ENCODE peak calls at places on chromosomes 12 and 14, in nine cellular contexts. S is nephron progenitor cell, P is GM04504, C is astrocyte of the hippocampus, A is IMR-90, X is activated T-helper 1 cell treated with Interleukin-2 at 50 U/mL for 16 hours, G is cerebellar cortex, W is pancreas, N is psoas muscle. D is an unnamed sample.

GRCh38 chr12:28610401-28611114 is 420.3 kb downstream of the CCDC91 start:
- DNase-seq in A (no peak), C (peak; percentile 5), S (no peak), W (no peak), X (no peak), N (no peak), P (no peak), G (no peak), D (no peak)

GRCh38 chr12:38669530-38669929 is 235.9 kb downstream of the CPNE8 start:
- DNase-seq in X (no peak), A (no peak), W (no peak), C (no peak), P (no peak), G (no peak), S (no peak), N (no peak), D (no peak)

GRCh38 chr12:12048266-12048665 is 22.5 kb upstream of the BCL2L14 start:
- DNase-seq in X (no peak), N (no peak), P (no peak), C (no peak), G (no peak), A (no peak), W (no peak), S (no peak), D (no peak)

GRCh38 chr12:125110641-125111360 is 45.6 kb downstream of the AACS start:
- DNase-seq in A (peak; percentile 74), C (peak; percentile 43), P (peak; percentile 21), G (no peak), S (no peak), N (no peak), X (no peak), W (no peak), D (no peak)

GRCh38 chr12:129673807-129674206 is 230.0 kb downstream of the TMEM132D start:
- DNase-seq in C (no peak), P (no peak), G (no peak), A (no peak), S (no peak), N (no peak), W (no peak), X (no peak), D (no peak)

GRCh38 chr14:31106768-31107167 is 80.6 kb upstream of the STRN3 start:
- DNase-seq in W (no peak), A (peak; percentile 56), S (no peak), P (no peak), C (no peak), G (no peak), N (no peak), X (no peak), D (no peak)

GRCh38 chr14:88995437-88996198 is 171.2 kb downstream of the TTC8 start:
- DNase-seq in S (no peak), G (no peak), W (no peak), N (no peak), X (no peak), P (peak; percentile 92), A (peak; percentile 94), C (peak; percentile 48), D (no peak)

GRCh38 chr14:104827173-104828055 is 26.5 kb downstream of the ZBTB42 start:
- DNase-seq in X (peak; percentile 28), C (peak; percentile 70), S (peak; percentile 73), P (no peak), N (no peak), G (peak; percentile 36), A (peak; percentile 32), W (peak; percentile 44), D (no peak)

GRCh38 chr12:113145720-113146551 is 3.6 kb upstream of the CFAP73 start:
- DNase-seq in X (no peak), A (no peak), C (no peak), W (no peak), S (no peak), G (no peak), N (no peak), P (no peak), D (no peak)

GRCh38 chr12:130838951-130839769 is at the start of gene STX2:
- DNase-seq in W (peak; percentile 83), C (peak; percentile 96), X (peak; percentile 91), G (peak; percentile 74), S (peak; percentile 94), N (peak; percentile 88), A (peak; percentile 74), P (peak; percentile 58), D (peak; percentile 75)

GRCh38 chr12:62123721-62124203 is 136.4 kb upstream of the USP15 start:
- DNase-seq in N (no peak), A (peak; percentile 56), G (peak; percentile 31), W (peak; percentile 5), X (no peak), P (peak; percentile 9), C (peak; percentile 61), S (peak; percentile 59), D (peak; percentile 14)

GRCh38 chr12:132597333-132598283 is 12.8 kb downstream of the LRCOL1 start:
- DNase-seq in G (peak; percentile 34), W (no peak), S (peak; percentile 72), N (no peak), C (peak; percentile 98), X (no peak), A (peak; percentile 23), P (peak; percentile 17), D (no peak)

GRCh38 chr12:53585726-53586125 is 40.5 kb downstream of the ATF7 start:
- DNase-seq in A (no peak), P (no peak), X (no peak), G (peak; percentile 66), N (no peak), S (no peak), C (no peak), W (no peak), D (no peak)

GRCh38 chr12:97568336-97569180 is 106.0 kb downstream of the RMST start:
- DNase-seq in S (no peak), C (peak; percentile 29), A (no peak), W (peak; percentile 40), N (no peak), P (no peak), X (no peak), G (no peak), D (no peak)

GRCh38 chr14:70380834-70381233 is 21.4 kb upstream of the COX16 start:
- DNase-seq in X (no peak), P (no peak), N (no peak), S (no peak), W (no peak), C (no peak), A (no peak), G (no peak), D (no peak)

GRCh38 chr12:67034110-67034879 is 234.9 kb upstream of the CAND1 start:
- DNase-seq in X (no peak), S (no peak), P (no peak), W (no peak), G (no peak), C (peak; percentile 81), N (no peak), A (peak; percentile 2), D (no peak)

D was measured in stimulated activated CD8-positive, alpha-beta memory T cell treated with anti-CD3 and anti-CD28 coated beads, Interleukin-12 subunit alpha, Interleukin-12 subunit beta, amount 100 ng/mL, for 1 hour.